ENCODE peak calls at places on chromosomes 2 and 18, in four cellular contexts. O is GM04504, L is caudate nucleus, Z is lower leg skin. J is an unnamed sample.

GRCh38 chr2:65686928-65687521 is 254.6 kb upstream of the SPRED2 start:
- DNase-seq in O (no peak), L (no peak), Z (no peak), J (no peak)

GRCh38 chr2:130380096-130380934 is 24.5 kb downstream of the PTPN18 start:
- DNase-seq in O (no peak), L (no peak), Z (no peak), J (no peak)

GRCh38 chr18:50218432-50219197 is 23.7 kb upstream of the MYO5B start:
- DNase-seq in O (peak; percentile 3), L (no peak), Z (no peak), J (no peak)

GRCh38 chr18:5649439-5649838 is 105.6 kb upstream of the EPB41L3 start:
- DNase-seq in O (no peak), L (no peak), Z (no peak), J (no peak)

GRCh38 chr18:6004119-6004518 is 108.8 kb upstream of the TMEM200C start:
- DNase-seq in O (no peak), L (no peak), Z (no peak), J (no peak)

GRCh38 chr2:48347712-48348111 is 182.2 kb upstream of the STON1 start:
- DNase-seq in O (no peak), L (no peak), Z (no peak), J (no peak)

GRCh38 chr2:48397846-48398245 is 132.1 kb upstream of the STON1 start:
- DNase-seq in O (no peak), L (no peak), Z (no peak), J (no peak)

GRCh38 chr2:98654702-98655488 is 46.5 kb downstream of the UNC50 start:
- DNase-seq in O (no peak), L (no peak), Z (no peak), J (no peak)

GRCh38 chr2:234395801-234396478 is 100.9 kb downstream of the ARL4C start:
- DNase-seq in O (no peak), L (no peak), Z (no peak), J (no peak)

GRCh38 chr18:65091737-65092329 is 659.0 kb upstream of the CDH7 start:
- DNase-seq in O (no peak), L (no peak), Z (no peak), J (no peak)

GRCh38 chr2:86019121-86019520 is 86.6 kb downstream of the POLR1A start:
- DNase-seq in O (no peak), L (no peak), Z (no peak), J (no peak)

J was measured in occipital lobe.